ENCODE peak calls at places on chromosome 5, in ten cellular contexts. X is HepG2, C is tibial nerve, L is hepatocyte, Q is suprapubic skin, Y is adrenal gland, K is gastrocnemius medialis, N is endothelial cell of umbilical vein, H is stomach, R is tibial artery. O is an unnamed sample.
A peak's percentile ranks its signal among the peaks of the same experiment; 100 is the strongest.

GRCh38 chr5:111748304-111748763 is 8.7 kb downstream of the NREP start:
- DNase-seq in X (no peak), C (no peak), L (no peak), Q (no peak), Y (peak; percentile 36), K (no peak), N (peak; percentile 95), H (no peak), R (no peak), O (peak; percentile 22)

GRCh38 chr5:61942462-61943049 is 363.4 kb upstream of the KIF2A start:
- DNase-seq in X (no peak), C (no peak), L (no peak), Q (no peak), Y (no peak), K (no peak), N (no peak), H (no peak), R (no peak), O (no peak)

GRCh38 chr5:80249876-80250275 is 6.0 kb downstream of the SERINC5 start:
- DNase-seq in X (no peak), C (no peak), L (no peak), Q (no peak), Y (no peak), K (no peak), N (no peak), H (no peak), R (no peak), O (no peak)

GRCh38 chr5:914174-914573 is 21.5 kb downstream of the TRIP13 start:
- DNase-seq in X (no peak), C (no peak), L (no peak), Q (no peak), Y (no peak), K (no peak), N (no peak), H (no peak), R (peak; percentile 6), O (no peak)

GRCh38 chr5:139960723-139961383 is 82.2 kb downstream of the NRG2 start:
- DNase-seq in X (no peak), C (no peak), L (no peak), Q (no peak), Y (no peak), K (no peak), N (no peak), H (no peak), R (no peak), O (no peak)

GRCh38 chr5:109590799-109591198 is 98.9 kb upstream of the MAN2A1 start:
- DNase-seq in X (no peak), C (no peak), L (no peak), Q (no peak), Y (no peak), K (no peak), N (no peak), H (no peak), R (no peak), O (no peak)

GRCh38 chr5:168238422-168238821 is 53.0 kb upstream of the WWC1 start:
- DNase-seq in X (no peak), C (no peak), L (no peak), Q (no peak), Y (no peak), K (no peak), N (no peak), H (no peak), R (no peak), O (no peak)

GRCh38 chr5:88732181-88732633 is 150.8 kb downstream of the MEF2C start:
- DNase-seq in X (no peak), C (peak; percentile 26), L (no peak), Q (peak; percentile 62), Y (peak; percentile 64), K (peak; percentile 18), N (no peak), H (no peak), R (peak; percentile 78), O (peak; percentile 32)

GRCh38 chr5:40877371-40877988 is 31.8 kb upstream of the C7 start:
- DNase-seq in X (no peak), C (no peak), L (no peak), Q (no peak), Y (no peak), K (no peak), N (no peak), H (no peak), R (no peak), O (no peak)

GRCh38 chr5:42242210-42242609 is 181.0 kb upstream of the GHR start:
- DNase-seq in X (no peak), C (no peak), L (no peak), Q (no peak), Y (no peak), K (no peak), N (no peak), H (no peak), R (no peak), O (no peak)

GRCh38 chr5:79689541-79690466 is at the start of gene CMYA5:
- DNase-seq in X (no peak), C (peak; percentile 12), L (peak; percentile 57), Q (peak; percentile 67), Y (peak; percentile 18), K (peak; percentile 94), N (no peak), H (peak; percentile 28), R (peak; percentile 41), O (no peak)

GRCh38 chr5:1418238-1418920 is 26.9 kb downstream of the SLC6A3 start:
- DNase-seq in X (no peak), C (no peak), L (no peak), Q (no peak), Y (no peak), K (no peak), N (no peak), H (no peak), R (no peak), O (no peak)

GRCh38 chr5:111143910-111144309 is 51.8 kb downstream of the WDR36 start:
- DNase-seq in X (no peak), C (peak; percentile 35), L (no peak), Q (no peak), Y (no peak), K (no peak), N (no peak), H (no peak), R (peak; percentile 37), O (peak; percentile 7)

GRCh38 chr5:40503438-40503837 is 176.3 kb upstream of the PTGER4 start:
- DNase-seq in X (no peak), C (no peak), L (no peak), Q (no peak), Y (no peak), K (no peak), N (peak; percentile 37), H (no peak), R (no peak), O (no peak)

DNA sequence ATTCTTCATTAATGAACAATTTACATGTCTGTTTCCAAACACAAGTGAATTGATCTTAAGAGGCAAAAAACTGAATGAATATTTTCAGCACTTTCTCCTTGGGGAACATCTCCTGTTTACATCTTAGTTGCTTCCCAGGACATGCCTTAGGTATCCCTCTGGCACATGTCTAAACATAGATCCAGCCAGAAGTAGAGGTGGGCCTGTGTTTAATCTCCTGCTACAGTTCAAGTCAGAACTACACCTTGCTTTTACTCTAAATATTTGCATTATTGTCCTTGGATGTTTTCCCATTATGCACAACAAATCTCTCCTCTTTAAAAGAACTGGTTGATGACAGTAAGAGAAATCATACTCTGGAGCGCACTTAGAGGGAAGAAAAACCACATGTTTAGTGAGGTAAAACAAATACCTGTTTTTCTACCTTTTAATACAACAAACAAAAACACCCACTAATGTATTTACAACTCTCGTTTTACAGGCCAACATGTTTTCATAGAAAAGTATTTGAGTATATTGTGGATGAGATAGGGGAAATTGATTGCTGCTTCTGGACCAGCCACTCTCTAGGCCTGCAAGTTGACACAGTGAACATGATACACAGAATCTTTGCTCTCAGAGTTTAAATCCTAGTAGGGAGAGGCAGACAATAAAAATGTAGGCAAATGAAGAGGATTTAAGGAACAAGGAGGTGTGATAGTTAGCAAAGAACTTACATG is 32.2 kb downstream of the TNFAIP8 start:
- DNase-seq in X (peak; percentile 22), C (no peak), L (no peak), Q (no peak), Y (no peak), K (no peak), N (no peak), H (no peak), R (no peak), O (no peak)
- H3K27ac ChIP-seq in X (peak overlapping the region; percentile 59), C (no peak overlapping the region), L (peak overlapping the region; percentile 1), Q (no peak overlapping the region), Y (no peak overlapping the region), K (no peak overlapping the region), N (no peak overlapping the region), H (peak overlapping the region; percentile 73), R (peak overlapping the region; percentile 73), O (peak overlapping the region; percentile 21)

GRCh38 chr5:149773245-149774095 is 43.4 kb downstream of the PPARGC1B start:
- DNase-seq in X (no peak), C (no peak), L (no peak), Q (no peak), Y (no peak), K (no peak), N (no peak), H (no peak), R (no peak), O (no peak)
- H3K4me1 ChIP-seq in X (no peaks in the 10 kb centered on the region), C (peaks cover 15% of the 10 kb centered on the region), L (peaks cover 4% of the 10 kb centered on the region), Q (peaks cover 29% of the 10 kb centered on the region), Y (no peaks in the 10 kb centered on the region), K (peaks cover 58% of the 10 kb centered on the region), N (no peaks in the 10 kb centered on the region), H (peaks cover 39% of the 10 kb centered on the region), R (no peaks in the 10 kb centered on the region), O (no peaks in the 10 kb centered on the region)

DNA sequence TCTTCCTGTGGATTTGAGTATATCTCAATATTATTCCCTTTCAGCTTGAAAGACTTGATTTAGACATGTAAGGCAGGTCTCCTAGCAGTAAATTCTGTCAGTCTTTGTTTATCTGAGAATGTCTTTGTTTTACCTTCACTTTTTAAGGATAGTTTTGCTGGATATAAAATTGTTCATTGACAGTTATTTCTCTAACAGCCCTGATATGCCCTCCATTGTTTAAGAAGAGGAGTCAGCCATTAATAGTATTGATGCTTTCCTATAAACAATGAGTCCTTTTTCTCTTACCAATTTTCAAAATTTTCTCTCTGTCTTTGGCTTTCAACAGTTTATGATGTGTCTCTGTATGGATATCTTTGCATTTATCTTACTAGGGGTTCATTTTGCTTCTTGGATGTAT is 163.5 kb upstream of the ANKRD55 start:
- DNase-seq in X (no peak), C (no peak), L (no peak), Q (no peak), Y (no peak), K (no peak), N (no peak), H (no peak), R (no peak), O (no peak)
- H3K9me3 ChIP-seq in X (peaks cover 18% of the 10 kb centered on the region), C (no peaks in the 10 kb centered on the region), L (peaks cover 3% of the 10 kb centered on the region), Q (peaks cover 13% of the 10 kb centered on the region), Y (no peaks in the 10 kb centered on the region), K (no peaks in the 10 kb centered on the region), N (no peaks in the 10 kb centered on the region), H (peaks cover 41% of the 10 kb centered on the region), R (no peaks in the 10 kb centered on the region), O (peaks cover 13% of the 10 kb centered on the region)

GRCh38 chr5:34038838-34039237 is 4.2 kb downstream of the C1QTNF3 start:
- DNase-seq in X (no peak), C (no peak), L (no peak), Q (no peak), Y (no peak), K (no peak), N (no peak), H (no peak), R (no peak), O (no peak)
- H3K27ac ChIP-seq in X (no peak overlapping the region), C (no peak overlapping the region), L (no peak overlapping the region), Q (no peak overlapping the region), Y (no peak overlapping the region), K (no peak overlapping the region), N (no peak overlapping the region), H (no peak overlapping the region), R (no peak overlapping the region), O (no peak overlapping the region)

GRCh38 chr5:115541586-115541985 is 3.0 kb downstream of the FEM1C start:
- DNase-seq in X (peak; percentile 4), C (no peak), L (no peak), Q (no peak), Y (no peak), K (no peak), N (no peak), H (no peak), R (no peak), O (no peak)
- H3K4me1 ChIP-seq in X (peaks cover 53% of the 10 kb centered on the region), C (peaks cover 53% of the 10 kb centered on the region), L (no peaks in the 10 kb centered on the region), Q (peaks cover 62% of the 10 kb centered on the region), Y (peaks cover 18% of the 10 kb centered on the region), K (peaks cover 52% of the 10 kb centered on the region), N (peaks cover 25% of the 10 kb centered on the region), H (peaks cover 32% of the 10 kb centered on the region), R (no peaks in the 10 kb centered on the region), O (peaks cover 54% of the 10 kb centered on the region)